ENCODE peak calls at places on chromosomes 13 and 19, in seven cellular contexts. T is breast epithelium, Z is right atrium auricular region, V is tibial artery, J is foreskin keratinocyte, D is thoracic aorta, O is fibroblast of lung. E is an unnamed sample. For H3K27me3, the result is how much of the 10 kb centered on the place peaks cover.

GRCh38 chr13:41463823-41464602 is 6.7 kb downstream of the RGCC start:
- DNase-seq in O (no peak), J (no peak), V (no peak), Z (no peak), T (no peak), D (no peak), E (no peak)

GRCh38 chr19:55484571-55485438 is at the start of gene NAT14:
- DNase-seq in Z (no peak), T (no peak), J (no peak), V (no peak), D (no peak), O (peak), E (peak)

GRCh38 chr19:57282011-57282636 is 1.8 kb downstream of the ZNF460 start:
- DNase-seq in O (no peak), Z (no peak), T (no peak), J (peak), V (no peak), D (no peak), E (no peak)

GRCh38 chr19:50315773-50316448 is 13.3 kb downstream of the KCNC3 start:
- DNase-seq in T (no peak), J (no peak), O (no peak), D (no peak), Z (no peak), V (no peak), E (peak)

GRCh38 chr13:107208889-107209288 is 641.0 kb upstream of the ARGLU1 start:
- DNase-seq in D (no peak), T (no peak), V (no peak), J (no peak), O (no peak), Z (no peak), E (no peak)

GRCh38 chr13:105037064-105037463 is 1498.4 kb downstream of the EFNB2 start:
- DNase-seq in V (no peak), D (no peak), O (peak), T (no peak), Z (no peak), J (no peak), E (no peak)

GRCh38 chr13:113298001-113298945 is 1.2 kb downstream of the LAMP1 start:
- DNase-seq in D (no peak), J (peak), T (no peak), Z (no peak), O (peak), V (no peak), E (no peak)

GRCh38 chr19:48970923-48971395 is 5.8 kb downstream of the FTL start:
- DNase-seq in Z (peak), T (no peak), V (peak), J (no peak), O (peak), D (no peak), E (peak)

GRCh38 chr13:24355103-24355502 is 45.7 kb downstream of the C1QTNF9 start:
- DNase-seq in D (no peak), Z (no peak), V (no peak), O (no peak), J (no peak), T (no peak), E (no peak)

GRCh38 chr19:54408627-54409026 is 6.6 kb upstream of the TTYH1 start:
- DNase-seq in V (no peak), O (no peak), Z (no peak), J (no peak), D (no peak), T (no peak), E (no peak)

GRCh38 chr19:50695251-50696064 is 24.1 kb downstream of the SHANK1 start:
- DNase-seq in D (no peak), T (no peak), V (no peak), Z (no peak), O (no peak), J (no peak), E (peak)

GRCh38 chr19:42235181-42235580 is 7.2 kb downstream of the GSK3A start:
- DNase-seq in D (no peak), Z (no peak), T (no peak), O (no peak), J (no peak), V (no peak), E (no peak)

GRCh38 chr13:93173656-93174055 is 53.0 kb upstream of the GPC6 start:
- DNase-seq in V (no peak), Z (no peak), T (no peak), O (peak), D (no peak), J (no peak), E (no peak)

GRCh38 chr13:29582171-29582570 is 13.3 kb downstream of the SLC7A1 start:
- DNase-seq in V (no peak), D (no peak), J (no peak), O (no peak), Z (no peak), T (no peak), E (no peak)

GRCh38 chr19:29610213-29610573 is 4.1 kb downstream of the POP4 start:
- DNase-seq in D (no peak), T (no peak), J (no peak), Z (no peak), V (peak), O (no peak), E (no peak)

GRCh38 chr19:49684251-49684982 is 5.0 kb upstream of the ADM5 start:
- DNase-seq in V (no peak), O (no peak), Z (no peak), D (no peak), T (no peak), J (no peak), E (peak)

GRCh38 chr19:41339936-41340335 is 13.8 kb downstream of the TGFB1 start:
- DNase-seq in O (peak), T (no peak), V (no peak), J (no peak), D (no peak), Z (no peak), E (no peak)

GRCh38 chr13:69050696-69051095 is 1056.9 kb upstream of the ATXN8OS start:
- DNase-seq in J (no peak), Z (no peak), O (no peak), V (no peak), D (no peak), T (no peak), E (no peak)

GRCh38 chr13:27065582-27065981 is 106.0 kb downstream of the USP12 start:
- DNase-seq in Z (no peak), D (no peak), J (no peak), V (no peak), O (no peak), T (no peak), E (no peak)

GRCh38 chr19:22604571-22605274 is 29.4 kb upstream of the ZNF492 start:
- DNase-seq in J (no peak), V (no peak), D (no peak), O (no peak), Z (peak), T (no peak), E (no peak)

GRCh38 chr13:34076319-34076718 is 258.4 kb downstream of the RFC3 start:
- DNase-seq in O (peak), V (no peak), Z (no peak), D (no peak), J (no peak), T (no peak), E (no peak)

GRCh38 chr19:54534156-54534555 is 31.5 kb downstream of the LAIR2 start:
- DNase-seq in D (no peak), T (no peak), J (no peak), Z (no peak), V (no peak), O (no peak), E (no peak)

GRCh38 chr19:14517446-14517839 is 754 bp downstream of the DNAJB1 start:
- DNase-seq in Z (no peak), V (no peak), T (no peak), D (no peak), O (no peak), J (no peak), E (no peak)

GRCh38 chr13:47397739-47398138 is 500.9 kb upstream of the HTR2A start:
- DNase-seq in T (no peak), O (peak), D (no peak), V (no peak), J (peak), Z (no peak), E (no peak)

GRCh38 chr19:55398200-55398947 is 9.2 kb downstream of the UBE2S start:
- DNase-seq in D (no peak), T (no peak), O (no peak), J (no peak), V (no peak), Z (no peak), E (no peak)

GRCh38 chr13:101323601-101324000 is 92.7 kb downstream of the NALCN start:
- DNase-seq in O (no peak), V (no peak), J (no peak), D (no peak), Z (no peak), T (no peak), E (no peak)

GRCh38 chr19:14497347-14497921 is 1.5 kb upstream of the GIPC1 start:
- DNase-seq in D (no peak), Z (peak), J (no peak), O (no peak), V (no peak), T (no peak), E (no peak)

GRCh38 chr19:45973564-45974338 is at the start of gene NOVA2:
- DNase-seq in D (no peak), J (no peak), O (peak), T (no peak), Z (peak), V (no peak), E (peak)

GRCh38 chr13:23790591-23791170 is 98.5 kb downstream of the MIPEP start:
- DNase-seq in T (no peak), Z (no peak), D (no peak), O (peak), V (no peak), J (no peak), E (no peak)

GRCh38 chr19:16367269-16367683 is 42.6 kb downstream of the KLF2 start:
- DNase-seq in Z (no peak), T (no peak), V (no peak), J (no peak), D (no peak), O (no peak), E (no peak)

GRCh38 chr19:4374451-4375163 is 25.7 kb downstream of the SH3GL1 start:
- DNase-seq in Z (peak), O (peak), J (no peak), D (peak), T (no peak), V (peak), E (no peak)

GRCh38 chr13:48562296-48563066 is 29.6 kb upstream of the RCBTB2 start:
- DNase-seq in Z (no peak), T (no peak), O (peak), D (no peak), V (no peak), J (no peak), E (no peak)

GRCh38 chr19:40705362-40705651 is 11.4 kb downstream of the COQ8B start:
- DNase-seq in V (no peak), Z (no peak), T (no peak), D (no peak), J (no peak), O (no peak), E (no peak)

GRCh38 chr19:7638802-7639465 is 2.0 kb downstream of the STXBP2 start:
- DNase-seq in T (no peak), Z (no peak), J (no peak), D (no peak), V (no peak), O (no peak), E (no peak)

GRCh38 chr19:15913830-15914229 is 16.0 kb upstream of the CYP4F2 start:
- DNase-seq in D (no peak), O (no peak), V (no peak), Z (no peak), T (no peak), J (no peak), E (no peak)

GRCh38 chr13:114096811-114097503 is 35.5 kb downstream of the RASA3 start:
- DNase-seq in V (peak), J (peak), O (no peak), Z (peak), T (peak), D (no peak), E (no peak)

GRCh38 chr19:8251025-8251472 is 41.9 kb downstream of the CERS4 start:
- DNase-seq in Z (peak), D (peak), O (peak), V (peak), T (peak), J (no peak), E (peak)

GRCh38 chr13:29523199-29523931 is 72.1 kb downstream of the SLC7A1 start:
- DNase-seq in T (no peak), O (peak), Z (peak), D (no peak), V (peak), J (no peak), E (no peak)

DNA sequence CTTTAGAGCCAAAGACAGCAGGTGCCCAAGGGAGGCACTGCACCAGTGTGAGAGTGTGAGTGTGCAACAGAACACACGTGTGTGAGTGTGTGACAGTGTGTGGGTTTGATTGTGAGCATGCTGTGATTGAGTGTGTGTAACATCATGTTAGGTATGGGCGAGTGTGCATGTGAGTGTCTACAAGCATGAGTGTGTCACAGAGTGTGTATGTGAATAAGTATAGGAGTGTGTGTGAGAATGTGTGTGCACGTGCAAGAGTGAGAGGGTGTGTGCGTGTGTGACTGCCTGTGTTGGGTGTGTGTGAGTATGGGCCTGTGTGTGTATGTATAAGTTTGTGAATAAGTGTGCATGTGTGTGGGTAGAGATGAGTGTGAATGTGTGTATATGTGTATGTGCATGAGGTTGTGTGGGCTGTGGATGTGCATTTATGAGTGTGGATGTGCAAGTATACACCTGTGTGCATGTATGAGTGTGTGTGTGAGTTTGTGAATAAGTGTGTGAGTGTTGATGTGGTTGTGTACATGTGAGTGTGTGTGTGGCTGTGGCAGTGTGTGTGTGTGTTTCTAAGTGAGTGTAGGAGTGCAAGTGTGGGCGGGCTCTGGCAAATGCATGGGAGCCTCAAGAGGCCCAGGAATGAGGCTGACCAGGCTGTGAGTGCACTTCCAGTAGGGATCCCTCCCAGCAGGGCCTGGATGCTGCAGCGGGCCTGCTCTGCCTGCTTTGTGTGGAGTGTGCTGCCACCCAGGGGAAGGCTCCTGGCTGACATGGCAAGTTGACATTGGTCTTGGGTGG is 198.4 kb downstream of the COL4A1 start:
- DNase-seq in V (peak), T (peak), Z (peak), J (no peak), O (peak), D (peak), E (peak)
- TF ChIP-seq CTCF in V (peak), T (peak), Z (peak), J (peak), O (peak), D (peak), E (peak)

GRCh38 chr13:112113355-112113754 is 46.4 kb downstream of the SOX1 start:
- DNase-seq in Z (no peak), O (no peak), T (no peak), V (no peak), D (no peak), J (no peak), E (no peak)
- H3K27me3 ChIP-seq in Z (under half), O (under half), T (under half), V (under half), D (under half), J (under half), E (half or more)

DNA sequence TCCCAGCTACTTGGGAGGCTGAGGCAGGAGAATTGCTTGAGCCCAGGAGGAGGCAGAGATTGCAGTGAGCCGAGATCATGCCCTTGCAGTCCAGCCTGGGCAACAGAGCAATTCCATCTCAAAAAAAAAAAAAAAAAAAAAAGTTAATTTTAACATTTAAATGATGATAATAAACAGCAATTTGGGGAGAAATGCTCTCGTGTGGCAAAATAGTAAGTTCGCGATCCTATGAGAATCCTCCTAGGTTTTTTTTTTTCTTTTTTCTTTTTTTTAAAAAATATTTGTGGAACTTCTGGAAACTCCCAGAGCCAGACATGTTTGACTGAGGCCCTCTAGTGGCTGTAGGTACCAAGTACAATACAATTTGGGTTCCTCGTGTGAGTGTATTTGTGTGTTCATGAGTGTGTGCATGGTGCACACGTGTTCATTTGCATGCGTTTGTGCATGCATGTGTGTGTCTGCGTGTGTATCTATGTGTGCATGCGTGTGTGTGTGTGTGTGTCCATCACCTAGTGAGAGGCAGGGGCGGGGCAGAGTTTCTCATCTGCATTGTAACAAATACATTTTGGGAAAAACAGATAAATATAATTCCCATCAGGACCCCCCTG is 31.2 kb downstream of the TMPRSS9 start:
- DNase-seq in T (no peak), O (peak), D (no peak), V (no peak), J (peak), Z (no peak), E (peak)
- TF ChIP-seq CTCF in T (peak), O (peak), D (peak), V (peak), J (peak), Z (peak), E (peak)

GRCh38 chr19:52991021-52991420 is 22.7 kb upstream of the ERVV-1 start:
- DNase-seq in V (no peak), Z (no peak), T (no peak), O (no peak), D (no peak), J (no peak), E (no peak)

GRCh38 chr19:52991484-52991883 is 22.2 kb upstream of the ERVV-1 start:
- DNase-seq in J (peak), Z (no peak), T (no peak), V (no peak), O (peak), D (no peak), E (no peak)

GRCh38 chr19:52993342-52994178 is 20.2 kb upstream of the ERVV-1 start:
- DNase-seq in T (peak), V (peak), D (peak), Z (peak), O (peak), J (peak), E (peak)

GRCh38 chr19:52995711-52996110 is 18.0 kb upstream of the ERVV-1 start:
- DNase-seq in J (no peak), O (no peak), T (no peak), V (no peak), D (no peak), Z (no peak), E (no peak)

DNA sequence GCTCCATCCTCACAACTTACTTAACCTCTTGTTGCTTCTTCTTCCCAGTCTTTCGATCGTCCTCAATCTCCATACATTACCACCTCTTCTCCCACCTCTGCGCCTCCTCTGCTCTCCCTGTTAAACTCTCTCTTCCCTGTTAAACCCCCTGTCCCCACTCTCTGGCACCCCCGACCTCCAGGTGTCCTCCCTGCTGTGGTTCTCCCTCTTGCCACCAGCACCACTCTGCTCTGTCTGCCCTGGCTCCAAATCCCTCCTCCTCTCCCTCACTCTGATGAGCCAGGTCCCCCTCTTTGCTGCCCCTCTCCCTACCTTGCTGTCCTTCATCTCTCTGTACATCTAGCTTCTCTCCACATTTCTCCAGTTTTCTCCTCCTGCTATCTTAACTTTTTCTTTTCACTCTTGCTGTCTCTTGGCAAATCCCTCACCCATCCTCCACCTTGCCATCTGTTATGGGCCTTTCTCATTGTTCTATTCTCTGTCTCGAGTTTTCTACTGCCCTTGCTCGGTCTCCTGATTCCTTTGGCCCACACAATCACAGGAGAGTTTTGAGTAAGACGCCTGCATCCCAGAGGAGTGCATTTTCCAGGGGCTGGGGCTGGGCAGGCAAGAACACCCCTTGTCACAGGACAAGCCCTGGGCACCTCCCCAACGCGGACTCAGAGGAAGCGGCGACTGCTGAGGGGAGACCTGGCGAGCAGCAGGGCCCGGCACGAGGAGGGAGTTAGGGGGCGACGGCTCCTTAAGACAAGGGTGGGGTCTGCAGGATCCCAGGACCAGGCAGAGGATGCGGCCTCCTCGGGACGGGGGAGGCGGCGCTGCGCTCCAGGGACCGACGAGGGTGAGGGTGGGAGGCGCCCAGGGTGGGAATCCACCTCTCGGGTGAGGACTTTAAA is 21.4 kb upstream of the ERVV-1 start:
- DNase-seq in V (peak), Z (no peak), J (no peak), O (peak), D (no peak), T (no peak), E (no peak)
- H3K27me3 ChIP-seq in V (under half), Z (under half), J (under half), O (under half), D (under half), T (under half), E (under half)

DNA sequence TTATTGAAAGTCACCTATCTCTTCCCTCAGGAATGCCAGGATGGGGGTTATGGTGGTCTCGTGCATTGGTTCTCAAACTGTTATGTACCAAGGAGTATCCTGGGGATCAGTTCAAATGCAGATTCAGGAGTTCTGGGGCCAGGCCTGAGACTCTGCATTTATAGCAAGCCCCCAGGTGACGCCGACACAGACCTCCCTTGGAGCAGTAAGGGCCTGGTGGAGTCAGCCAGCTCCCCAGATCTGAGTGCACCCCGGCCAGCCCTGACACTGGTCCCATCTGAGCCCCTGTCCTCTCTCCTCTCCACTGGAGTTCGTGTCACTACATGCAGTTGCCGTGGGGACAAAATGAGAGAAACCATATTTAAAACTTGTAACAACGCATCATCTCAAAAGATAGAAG is 112.9 kb downstream of the COL4A2 start:
- DNase-seq in O (no peak), T (no peak), D (no peak), V (no peak), J (no peak), Z (no peak), E (no peak)
- TF ChIP-seq CTCF in O (no peak), T (no peak), D (no peak), V (no peak), J (no peak), Z (no peak), E (no peak)

E was measured in A673.